ENCODE peak calls at places on chromosomes 16 and 17, in five cellular contexts. G, B, U, C and T are unnamed samples.

GRCh38 chr17:21213491-21214014 is 408 bp downstream of the TMEM11 start:
- DNase-seq in G (no peak), B (no peak), U (peak; percentile 87), C (no peak), T (peak; percentile 68)

GRCh38 chr17:15945493-15946209 is 721 bp downstream of the ADORA2B start:
- DNase-seq in G (no peak), B (no peak), U (peak; percentile 62), C (no peak), T (peak; percentile 36)

GRCh38 chr17:7897773-7898172 is 9.2 kb downstream of the CHD3 start:
- DNase-seq in G (peak; percentile 62), B (no peak), U (peak; percentile 72), C (no peak), T (no peak)

GRCh38 chr17:80878876-80879722 is 112.5 kb upstream of the CHMP6 start:
- DNase-seq in G (no peak), B (no peak), U (no peak), C (no peak), T (no peak)

GRCh38 chr17:19720631-19721426 is 4.4 kb upstream of the SLC47A2 start:
- DNase-seq in G (peak; percentile 68), B (no peak), U (no peak), C (no peak), T (no peak)

GRCh38 chr16:3824121-3824795 is 56.3 kb downstream of the CREBBP start:
- DNase-seq in G (no peak), B (no peak), U (no peak), C (no peak), T (no peak)

GRCh38 chr17:40726919-40727318 is 23.4 kb upstream of the KRT24 start:
- DNase-seq in G (peak; percentile 35), B (no peak), U (no peak), C (peak; percentile 16), T (peak; percentile 47)

GRCh38 chr17:63496177-63496576 is 19.3 kb downstream of the ACE start:
- DNase-seq in G (no peak), B (no peak), U (no peak), C (no peak), T (no peak)

GRCh38 chr17:35890774-35891155 is 10.6 kb upstream of the CCL5 start:
- DNase-seq in G (no peak), B (no peak), U (peak; percentile 21), C (no peak), T (peak; percentile 24)

GRCh38 chr17:50763716-50764450 is 3.4 kb downstream of the ANKRD40CL start:
- DNase-seq in G (no peak), B (no peak), U (no peak), C (no peak), T (no peak)

GRCh38 chr17:2170023-2170422 is 115.1 kb downstream of the HIC1 start:
- DNase-seq in G (peak; percentile 35), B (no peak), U (no peak), C (no peak), T (peak; percentile 81)

GRCh38 chr16:67673712-67674580 is 7.3 kb downstream of the C16orf86 start:
- DNase-seq in G (no peak), B (no peak), U (peak; percentile 66), C (no peak), T (no peak)

GRCh38 chr17:61444831-61445230 is 7.4 kb upstream of the TBX4 start:
- DNase-seq in G (no peak), B (no peak), U (no peak), C (no peak), T (no peak)

GRCh38 chr16:11136600-11136999 is 119.4 kb downstream of the SOCS1 start:
- DNase-seq in G (no peak), B (no peak), U (peak; percentile 89), C (no peak), T (no peak)

GRCh38 chr17:12021604-12022003 is 927 bp downstream of the MAP2K4 start:
- DNase-seq in G (no peak), B (no peak), U (no peak), C (no peak), T (no peak)

GRCh38 chr16:60259956-60260355 is 1525.8 kb upstream of the GOT2 start:
- DNase-seq in G (no peak), B (no peak), U (no peak), C (no peak), T (no peak)

GRCh38 chr16:629289-630023 is 1.3 kb upstream of the WFIKKN1 start:
- DNase-seq in G (peak; percentile 44), B (no peak), U (peak; percentile 84), C (no peak), T (no peak)

GRCh38 chr16:49276646-49277385 is 4.8 kb downstream of the CBLN1 start:
- DNase-seq in G (no peak), B (no peak), U (no peak), C (no peak), T (peak; percentile 47)

GRCh38 chr17:28272166-28272565 is 46.8 kb upstream of the TMEM97 start:
- DNase-seq in G (no peak), B (no peak), U (no peak), C (no peak), T (no peak)

GRCh38 chr16:25192096-25192495 is 24.7 kb upstream of the AQP8 start:
- DNase-seq in G (no peak), B (no peak), U (no peak), C (no peak), T (no peak)

GRCh38 chr16:15653227-15653626 is 3.2 kb downstream of the NDE1 start:
- DNase-seq in G (peak; percentile 58), B (no peak), U (no peak), C (no peak), T (no peak)

GRCh38 chr16:71917900-71918299 is 22.6 kb downstream of the IST1 start:
- DNase-seq in G (no peak), B (no peak), U (no peak), C (no peak), T (no peak)

GRCh38 chr16:686459-687260 is 2.5 kb upstream of the JMJD8 start:
- DNase-seq in G (no peak), B (no peak), U (no peak), C (no peak), T (no peak)

GRCh38 chr16:66357523-66357928 is 9.0 kb upstream of the CDH5 start:
- DNase-seq in G (peak; percentile 61), B (no peak), U (peak; percentile 76), C (peak; percentile 72), T (peak; percentile 87)

GRCh38 chr17:40612510-40613244 is 34.9 kb downstream of the SMARCE1 start:
- DNase-seq in G (no peak), B (no peak), U (no peak), C (no peak), T (no peak)

GRCh38 chr17:1612400-1612799 is 16.2 kb downstream of the SLC43A2 start:
- DNase-seq in G (no peak), B (no peak), U (no peak), C (no peak), T (no peak)

GRCh38 chr17:77753246-77753645 is 205.3 kb upstream of the TNRC6C start:
- DNase-seq in G (no peak), B (no peak), U (no peak), C (no peak), T (no peak)

GRCh38 chr16:84665843-84666242 is 17.5 kb downstream of the KLHL36 start:
- DNase-seq in G (no peak), B (no peak), U (no peak), C (no peak), T (no peak)

GRCh38 chr16:986411-986810 is 4.8 kb downstream of the SOX8 start:
- DNase-seq in G (no peak), B (no peak), U (no peak), C (no peak), T (no peak)

GRCh38 chr16:77816293-77816692 is 27.9 kb downstream of the VAT1L start:
- DNase-seq in G (no peak), B (no peak), U (peak; percentile 21), C (no peak), T (no peak)

GRCh38 chr16:29848420-29849297 is 14.4 kb downstream of the CDIPT start:
- DNase-seq in G (peak; percentile 65), B (no peak), U (peak; percentile 83), C (peak; percentile 44), T (peak; percentile 78)

GRCh38 chr17:18184143-18185007 is 747 bp downstream of the ALKBH5 start:
- DNase-seq in G (no peak), B (no peak), U (no peak), C (no peak), T (peak; percentile 70)

GRCh38 chr17:74274703-74275340 is 788 bp downstream of the DNAI2 start:
- DNase-seq in G (no peak), B (no peak), U (no peak), C (no peak), T (no peak)

GRCh38 chr17:74277935-74278334 is 3.9 kb downstream of the DNAI2 start:
- DNase-seq in G (no peak), B (no peak), U (no peak), C (no peak), T (no peak)

GRCh38 chr17:74274060-74274702 is at the start of gene DNAI2:
- DNase-seq in G (no peak), B (no peak), U (peak; percentile 74), C (no peak), T (peak; percentile 79)

GRCh38 chr17:74276051-74276476 is 2.0 kb downstream of the DNAI2 start:
- DNase-seq in G (no peak), B (no peak), U (no peak), C (no peak), T (no peak)

GRCh38 chr17:74276561-74277009 is 2.6 kb downstream of the DNAI2 start:
- DNase-seq in G (no peak), B (no peak), U (no peak), C (no peak), T (no peak)
- H3K4me2 ChIP-seq in G (no peak overlapping the region), B (no peak overlapping the region), U (no peak overlapping the region), C (no peak overlapping the region), T (no peak overlapping the region)

GRCh38 chr17:4297351-4297750 is 33.6 kb upstream of the ANKFY1 start:
- DNase-seq in G (no peak), B (no peak), U (no peak), C (no peak), T (no peak)
- H4K20me1 ChIP-seq in G (no peaks in the 10 kb centered on the region), B (no peaks in the 10 kb centered on the region), U (peaks cover 19% of the 10 kb centered on the region), C (peaks cover 8% of the 10 kb centered on the region), T (peaks cover 39% of the 10 kb centered on the region)

DNA sequence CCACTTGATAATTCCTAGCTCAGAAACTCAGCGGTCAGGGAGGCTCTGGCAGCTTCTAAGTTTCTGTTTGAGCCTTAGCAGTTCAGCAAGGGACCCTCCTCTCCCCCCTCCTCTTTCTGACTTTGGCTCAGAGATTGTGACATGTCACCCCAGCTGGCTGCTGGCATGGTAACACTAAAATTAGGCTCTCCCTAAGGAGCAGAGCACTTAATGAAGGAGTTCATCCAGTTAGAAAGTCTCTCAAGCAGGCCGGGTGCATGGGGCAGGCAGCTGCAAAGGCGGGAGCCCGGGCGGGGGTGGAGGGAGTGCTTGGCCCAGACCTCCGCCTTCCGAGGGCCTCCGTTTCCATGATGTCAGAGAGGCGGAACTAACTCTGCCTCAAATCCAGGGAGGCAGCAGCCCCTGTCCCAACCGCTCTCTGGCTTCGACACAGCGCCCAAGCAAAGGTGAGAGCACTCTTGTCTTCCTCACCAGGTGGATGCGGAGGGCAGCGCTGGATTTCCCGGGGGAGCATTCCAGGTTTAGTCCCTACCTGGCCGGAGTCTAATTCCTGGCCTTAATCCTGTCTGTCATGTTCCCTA is 128.0 kb upstream of the PLCG2 start:
- DNase-seq in G (no peak), B (no peak), U (no peak), C (no peak), T (peak; percentile 55)
- TF ChIP-seq POLR2AphosphoS5 in G (no peak), B (no peak), U (no peak), C (no peak), T (no peak)

DNA sequence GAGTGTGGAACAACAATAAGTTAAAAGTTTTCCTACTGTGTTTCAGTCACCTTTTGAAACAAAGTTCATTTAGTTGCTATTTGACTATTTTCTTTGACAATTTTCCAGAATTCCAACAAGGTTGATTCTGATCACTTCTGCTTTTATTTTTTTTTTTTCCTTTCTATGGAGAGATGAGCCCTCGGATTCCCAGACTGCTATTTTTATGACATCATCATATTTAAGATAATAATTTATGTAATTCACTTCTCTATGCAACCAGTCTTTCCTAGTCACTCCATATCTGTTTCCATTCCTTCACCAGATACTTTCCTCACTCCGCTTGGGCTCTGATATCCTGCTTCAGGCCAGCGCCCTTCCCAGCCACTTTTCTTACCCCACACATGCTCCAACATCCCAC is 8.1 kb downstream of the OR4D2 start:
- DNase-seq in G (no peak), B (no peak), U (no peak), C (no peak), T (no peak)
- H3K4me2 ChIP-seq in G (no peak overlapping the region), B (no peak overlapping the region), U (no peak overlapping the region), C (no peak overlapping the region), T (no peak overlapping the region)